ENCODE peak calls at places on chromosomes 3 and 15, in seven cellular contexts. I is tibial artery; Q is HEK293T; Y is A172; P is globus pallidus; L is AG08396; K is activated CD4-positive, alpha-beta T cell treated with anti-CD3 and anti-CD28 coated beads, Interleukin-2, amount 10 ng/mL, durations not matched to agents 7 days and 5 days. M is an unnamed sample.

GRCh38 chr3:97981886-97982285 is 9.7 kb upstream of the RIOX2 start:
- DNase-seq in I (no peak), Q (no peak), Y (no peak), P (no peak), L (no peak), K (peak), M (no peak)

GRCh38 chr15:65824941-65825544 is 33.0 kb upstream of the DENND4A start:
- DNase-seq in I (peak), Q (no peak), Y (no peak), P (no peak), L (peak), K (no peak), M (no peak)

GRCh38 chr3:53213276-53213675 is 42.5 kb downstream of the TKT start:
- DNase-seq in I (no peak), Q (no peak), Y (no peak), P (no peak), L (no peak), K (no peak), M (no peak)

GRCh38 chr3:127761101-127761802 is 61.1 kb downstream of the MGLL start:
- DNase-seq in I (peak), Q (no peak), Y (no peak), P (peak), L (no peak), K (no peak), M (no peak)

GRCh38 chr3:22859618-22860017 is 343.5 kb upstream of the UBE2E2 start:
- DNase-seq in I (no peak), Q (no peak), Y (no peak), P (no peak), L (no peak), K (no peak), M (no peak)

GRCh38 chr3:113912551-113913246 is 35.1 kb upstream of the ZDHHC23 start:
- DNase-seq in I (no peak), Q (peak), Y (peak), P (peak), L (peak), K (peak), M (no peak)

GRCh38 chr3:24137958-24138875 is 193.1 kb downstream of the NR1D2 start:
- DNase-seq in I (no peak), Q (no peak), Y (no peak), P (no peak), L (no peak), K (no peak), M (no peak)

GRCh38 chr3:15982243-15982642 is 184.5 kb upstream of the ANKRD28 start:
- DNase-seq in I (no peak), Q (no peak), Y (no peak), P (no peak), L (no peak), K (no peak), M (no peak)

GRCh38 chr3:196192036-196193001 is 18.9 kb downstream of the ZDHHC19 start:
- DNase-seq in I (no peak), Q (no peak), Y (no peak), P (no peak), L (no peak), K (no peak), M (no peak)

GRCh38 chr3:161035711-161036110 is 69.4 kb downstream of the B3GALNT1 start:
- DNase-seq in I (no peak), Q (no peak), Y (no peak), P (no peak), L (no peak), K (no peak), M (no peak)

M was measured in coronary artery.